ENCODE peak calls at places on chromosomes 6 and 20, in ten cellular contexts. L is right atrium auricular region; I is left lung; M is naive thymus-derived CD4-positive, alpha-beta T cell; J is CD4-positive, alpha-beta memory T cell; P is H7; S is brain microvascular endothelial cell; G is tibial artery; N is lower lobe of right lung; A is cardiac muscle cell. Y is an unnamed sample. For H3K36me3, the result is how much of the 10 kb centered on the place peaks cover.

GRCh38 chr6:37170273-37171140 is 555 bp downstream of the PIM1 start:
- DNase-seq in G (peak), M (peak), N (peak), J (no peak), I (peak), S (peak), P (peak), A (peak), L (peak), Y (no peak)

GRCh38 chr20:33026072-33026778 is 5.2 kb upstream of the BPIFB6 start:
- DNase-seq in A (no peak), I (no peak), N (no peak), P (no peak), S (no peak), M (no peak), G (no peak), J (no peak), L (no peak), Y (no peak)

GRCh38 chr20:17570347-17571152 is 675 bp downstream of the DSTN start:
- DNase-seq in M (peak), G (peak), A (peak), L (no peak), N (peak), S (no peak), I (peak), P (peak), J (peak), Y (no peak)

GRCh38 chr20:830011-830521 is 3.4 kb upstream of the FAM110A start:
- DNase-seq in P (no peak), N (no peak), S (peak), J (no peak), M (no peak), L (no peak), A (no peak), G (no peak), I (no peak), Y (peak)

GRCh38 chr20:62236674-62236996 is 1.7 kb upstream of the OSBPL2 start:
- DNase-seq in A (no peak), I (no peak), N (no peak), P (peak), L (no peak), G (no peak), S (no peak), J (no peak), M (no peak), Y (no peak)

GRCh38 chr6:81166770-81167169 is 585.7 kb downstream of the TENT5A start:
- DNase-seq in J (no peak), M (no peak), L (no peak), A (no peak), I (no peak), P (no peak), G (no peak), S (peak), N (no peak), Y (no peak)

GRCh38 chr6:70616728-70617260 is 50.1 kb downstream of the SDHAF4 start:
- DNase-seq in J (no peak), G (no peak), A (no peak), M (no peak), N (no peak), S (no peak), I (no peak), L (no peak), P (no peak), Y (no peak)

GRCh38 chr6:108689279-108690161 is 128.8 kb downstream of the FOXO3 start:
- DNase-seq in L (peak), A (no peak), N (peak), M (no peak), S (peak), G (peak), P (no peak), J (no peak), I (peak), Y (no peak)

GRCh38 chr6:99334526-99335127 is 14.8 kb downstream of the FAXC start:
- DNase-seq in J (no peak), A (peak), L (no peak), P (peak), M (no peak), I (no peak), S (peak), N (no peak), G (no peak), Y (no peak)

GRCh38 chr20:48769111-48769879 is 58.5 kb downstream of the PREX1 start:
- DNase-seq in G (no peak), L (no peak), I (peak), J (peak), S (no peak), P (peak), M (peak), N (peak), A (no peak), Y (no peak)

GRCh38 chr6:68473433-68474210 is 161.5 kb upstream of the ADGRB3 start:
- DNase-seq in S (peak), I (no peak), L (no peak), M (no peak), N (no peak), J (no peak), G (no peak), A (no peak), P (no peak), Y (no peak)

GRCh38 chr6:79450984-79451383 is 86.2 kb downstream of the LCA5 start:
- DNase-seq in L (no peak), I (peak), M (no peak), J (no peak), N (peak), S (no peak), G (no peak), P (no peak), A (no peak), Y (no peak)

GRCh38 chr6:55705381-55705780 is 126.4 kb upstream of the HMGCLL1 start:
- DNase-seq in I (no peak), A (no peak), P (no peak), S (no peak), J (no peak), M (no peak), L (no peak), G (no peak), N (no peak), Y (no peak)

GRCh38 chr20:2814587-2815051 is at the start of gene C20orf141:
- DNase-seq in L (no peak), G (no peak), J (no peak), S (peak), I (no peak), P (peak), N (no peak), A (no peak), M (no peak), Y (peak)

GRCh38 chr20:51399138-51399890 is 143.2 kb downstream of the NFATC2 start:
- DNase-seq in I (no peak), M (no peak), P (no peak), N (no peak), J (no peak), G (no peak), S (no peak), L (no peak), A (no peak), Y (no peak)
- H3K4me3 ChIP-seq in I (no peak), M (no peak), P (no peak), N (no peak), J (peak), G (no peak), S (no peak), L (no peak), A (no peak), Y (no peak)

GRCh38 chr20:44936510-44936909 is 23.7 kb downstream of the TOMM34 start:
- DNase-seq in I (no peak), G (no peak), M (no peak), J (no peak), L (no peak), P (no peak), S (no peak), A (no peak), N (no peak), Y (no peak)
- H3K36me3 ChIP-seq in I (half or more), G (under half), M (half or more), J (under half), L (under half), P (under half), S (under half), A (under half), N (half or more), Y (under half)

DNA sequence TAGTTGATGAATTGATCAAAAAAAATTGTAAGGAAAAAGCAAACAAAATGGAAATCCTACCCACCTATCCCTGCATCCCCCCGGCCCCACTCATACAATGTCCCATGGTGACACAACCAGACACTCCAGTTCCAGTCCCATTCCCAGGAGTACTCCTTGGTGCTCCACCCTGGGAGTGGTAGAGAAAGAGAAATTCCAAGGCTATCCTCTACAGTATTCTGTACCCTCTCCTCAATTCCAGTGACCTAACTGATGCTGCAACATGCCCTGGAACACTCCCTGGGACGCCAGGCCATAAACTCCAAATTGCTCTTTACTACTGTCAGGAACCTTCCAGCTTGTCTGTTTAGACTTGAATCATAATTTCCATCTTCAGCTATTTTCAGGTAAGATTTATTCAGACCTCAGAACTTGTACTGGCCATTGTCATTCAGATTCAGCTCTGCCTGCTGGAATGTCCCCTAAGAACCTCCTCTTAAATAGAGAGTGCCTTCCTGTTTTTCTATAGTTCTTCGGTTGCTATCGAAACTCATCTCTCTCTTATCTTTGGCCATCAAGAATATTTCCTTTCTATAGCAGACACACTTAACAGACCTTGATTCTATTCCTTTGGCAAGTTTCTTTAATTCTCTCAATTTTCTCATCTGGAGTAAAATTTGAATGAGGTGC is 8.7 kb downstream of the GPX6 start:
- DNase-seq in N (no peak), I (no peak), P (peak), S (no peak), L (no peak), A (no peak), J (no peak), M (no peak), G (no peak), Y (no peak)
- H3K4me3 ChIP-seq in N (no peak), I (no peak), P (no peak), S (no peak), L (no peak), A (no peak), J (no peak), M (no peak), G (no peak), Y (no peak)

DNA sequence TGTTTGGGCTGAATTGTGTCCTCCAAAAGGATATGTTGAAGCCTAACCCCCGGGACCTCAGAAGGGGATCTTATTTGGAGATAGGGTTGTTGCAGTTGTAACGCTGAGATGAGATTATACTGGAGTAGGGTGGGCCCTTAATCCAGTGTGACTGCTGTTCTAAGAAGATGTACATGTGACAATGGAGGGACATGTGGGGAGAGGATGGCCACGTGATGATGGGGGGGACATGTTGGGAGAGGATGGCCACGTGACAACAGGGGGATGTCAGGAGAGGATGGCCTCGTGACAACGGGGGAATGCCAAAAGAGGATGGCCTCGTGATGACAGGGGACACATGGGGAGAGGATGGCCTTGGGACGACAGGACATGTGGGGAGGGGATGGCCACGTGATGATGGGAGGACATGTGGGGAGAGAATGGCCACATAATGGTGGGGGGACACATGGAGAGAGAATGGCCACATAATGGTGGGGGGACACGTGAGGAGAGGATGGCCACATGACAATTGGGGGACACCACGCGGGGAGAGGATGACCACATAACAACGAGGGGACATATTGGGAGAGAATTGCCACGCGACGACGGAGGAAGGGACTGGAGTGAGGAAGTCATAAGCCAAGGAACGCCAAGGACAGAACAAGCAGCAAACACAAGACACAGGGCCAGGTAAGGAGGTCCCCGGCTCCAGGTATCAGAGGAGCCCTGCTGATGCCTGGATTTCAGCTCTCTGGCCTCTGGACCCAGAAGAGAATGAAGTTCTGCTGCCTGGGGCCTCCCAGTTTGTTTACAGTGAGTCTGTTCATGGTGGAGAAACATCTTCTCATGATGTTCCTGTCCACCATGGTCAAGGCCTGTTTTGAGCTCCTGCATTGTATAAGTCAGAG is 29.2 kb downstream of the SYNJ2 start:
- DNase-seq in M (no peak), I (peak), J (no peak), A (no peak), L (no peak), G (peak), S (no peak), N (peak), P (no peak), Y (no peak)
- H3K36me3 ChIP-seq in M (under half), I (under half), J (under half), A (under half), L (under half), G (under half), S (under half), N (under half), P (under half), Y (under half)

GRCh38 chr6:30985490-30985889 is 2.0 kb downstream of the MUC21 start:
- DNase-seq in M (no peak), A (no peak), L (no peak), S (no peak), N (no peak), J (no peak), P (no peak), G (no peak), I (no peak), Y (no peak)

GRCh38 chr6:30979690-30980089 is 3.8 kb upstream of the MUC21 start:
- DNase-seq in L (no peak), M (no peak), A (no peak), S (no peak), J (no peak), G (no peak), N (no peak), P (no peak), I (no peak), Y (no peak)

GRCh38 chr6:30983439-30983838 is at the start of gene MUC21:
- DNase-seq in A (no peak), P (no peak), I (no peak), M (no peak), J (no peak), G (no peak), S (no peak), N (no peak), L (no peak), Y (no peak)

GRCh38 chr6:30979076-30979475 is 4.4 kb upstream of the MUC21 start:
- DNase-seq in I (no peak), M (no peak), A (no peak), N (no peak), J (no peak), S (no peak), P (no peak), L (no peak), G (no peak), Y (no peak)

GRCh38 chr6:30981942-30982772 is 1.4 kb upstream of the MUC21 start:
- DNase-seq in I (peak), J (no peak), P (peak), M (no peak), A (peak), N (no peak), S (peak), L (no peak), G (no peak), Y (peak)
- H3K4me3 ChIP-seq in I (no peak), J (no peak), P (peak), M (no peak), A (no peak), N (peak), S (peak), L (peak), G (peak), Y (no peak)

GRCh38 chr6:127952176-127952575 is 51.3 kb upstream of the THEMIS start:
- DNase-seq in G (no peak), L (no peak), N (no peak), P (no peak), M (no peak), J (no peak), S (no peak), A (no peak), I (no peak), Y (no peak)
- H3K36me3 ChIP-seq in G (under half), L (under half), N (under half), P (under half), M (under half), J (under half), S (under half), A (under half), I (under half), Y (under half)

DNA sequence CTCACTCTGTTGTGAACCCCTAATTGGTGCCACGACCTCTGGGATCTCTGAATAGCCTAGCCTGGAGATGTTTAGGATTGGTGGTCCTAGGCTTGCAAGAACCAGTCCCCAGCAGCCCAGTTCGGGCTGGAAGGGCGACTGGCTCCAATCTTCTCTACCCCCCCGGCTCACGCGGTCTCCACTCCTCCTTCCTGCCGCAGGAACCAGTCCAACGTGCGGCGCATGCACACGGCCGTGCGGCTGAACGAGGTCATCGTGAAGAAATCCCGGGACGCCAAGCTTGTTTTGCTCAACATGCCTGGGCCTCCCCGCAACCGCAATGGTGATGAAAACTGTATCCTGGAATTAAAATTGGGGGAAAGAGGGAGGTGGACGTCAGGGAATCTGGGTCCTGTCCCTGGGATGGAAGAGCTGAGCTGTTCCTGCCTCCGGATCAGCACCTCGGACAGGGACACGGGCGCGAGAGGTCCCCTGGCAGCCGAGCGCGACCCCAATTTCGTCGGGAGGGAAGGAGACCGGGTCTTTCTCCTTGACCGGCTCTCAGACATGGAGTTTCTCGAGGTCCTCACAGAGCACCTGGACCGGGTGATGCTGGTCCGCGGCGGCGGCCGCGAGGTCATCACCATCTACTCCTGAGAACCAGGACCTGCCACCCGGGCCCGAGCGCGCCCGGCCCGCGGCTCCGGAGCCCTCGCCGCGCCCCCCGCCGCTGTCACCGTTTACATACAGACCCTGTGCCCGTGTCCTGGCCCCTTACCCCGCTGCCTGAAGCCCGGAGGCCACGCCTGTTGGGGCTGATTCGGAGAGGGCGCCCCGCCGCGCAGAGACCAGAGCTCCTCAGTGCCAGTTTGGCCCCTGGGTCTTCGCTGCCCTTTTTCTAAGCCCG is 28.2 kb downstream of the SLC12A5 start:
- DNase-seq in N (peak), P (peak), G (no peak), S (no peak), J (no peak), I (peak), A (peak), L (peak), M (no peak), Y (no peak)
- H3K4me3 ChIP-seq in N (peak), P (peak), G (no peak), S (no peak), J (no peak), I (no peak), A (no peak), L (peak), M (no peak), Y (no peak)

Y was measured in BJ.